ENCODE peak calls at places on chromosomes 2 and 18, in six cellular contexts. L, J, R, H, F and I are unnamed samples.

GRCh38 chr2:20425371-20425881 is 21.4 kb upstream of the RHOB start:
- DNase-seq in L (peak), J (peak), R (peak), H (no peak), F (peak), I (no peak)

GRCh38 chr2:58215429-58215828 is 25.7 kb downstream of the FANCL start:
- DNase-seq in L (no peak), J (no peak), R (no peak), H (no peak), F (no peak), I (no peak)

GRCh38 chr2:64914735-64915509 is 74.3 kb upstream of the SLC1A4 start:
- DNase-seq in L (peak), J (peak), R (no peak), H (peak), F (no peak), I (peak)

GRCh38 chr2:58923869-58924268 is 682.7 kb upstream of the FANCL start:
- DNase-seq in L (no peak), J (no peak), R (peak), H (no peak), F (no peak), I (no peak)

GRCh38 chr2:157291018-157291417 is 33.5 kb downstream of the GALNT5 start:
- DNase-seq in L (peak), J (no peak), R (peak), H (no peak), F (no peak), I (no peak)

GRCh38 chr2:8709611-8710010 is 27.8 kb downstream of the ID2 start:
- DNase-seq in L (no peak), J (no peak), R (no peak), H (no peak), F (no peak), I (no peak)

GRCh38 chr18:22601481-22601880 is 183.8 kb upstream of the CTAGE1 start:
- DNase-seq in L (no peak), J (no peak), R (peak), H (no peak), F (peak), I (no peak)

GRCh38 chr18:68121308-68121707 is 593.6 kb downstream of the TMX3 start:
- DNase-seq in L (peak), J (no peak), R (peak), H (no peak), F (peak), I (no peak)

GRCh38 chr18:9975658-9976057 is 61.8 kb downstream of the VAPA start:
- DNase-seq in L (no peak), J (no peak), R (no peak), H (no peak), F (no peak), I (no peak)

GRCh38 chr2:204984421-204984925 is 439.2 kb downstream of the PARD3B start:
- DNase-seq in L (peak), J (no peak), R (peak), H (peak), F (no peak), I (no peak)

GRCh38 chr2:104056451-104056850 is 797.5 kb upstream of the POU3F3 start:
- DNase-seq in L (no peak), J (no peak), R (no peak), H (no peak), F (no peak), I (no peak)